ENCODE peak calls at places on chromosomes 5 and 9, in eight cellular contexts. F, U, O, L, R, K, W and M are unnamed samples.

GRCh38 chr5:43042176-43042625 is 2.1 kb upstream of the ANXA2R start:
- DNase-seq in F (peak; percentile 79), U (peak; percentile 43), O (no peak), L (peak; percentile 47), R (peak; percentile 35), K (peak; percentile 68), W (no peak), M (peak; percentile 98)

GRCh38 chr5:142009886-142010285 is 2.9 kb downstream of the GNPDA1 start:
- DNase-seq in F (peak; percentile 13), U (no peak), O (no peak), L (no peak), R (no peak), K (no peak), W (no peak), M (no peak)

GRCh38 chr5:95884021-95884333 is 61.5 kb upstream of the GLRX start:
- DNase-seq in F (no peak), U (no peak), O (no peak), L (no peak), R (no peak), K (no peak), W (no peak), M (peak; percentile 75)

GRCh38 chr5:123881791-123882244 is 369.8 kb downstream of the CSNK1G3 start:
- DNase-seq in F (no peak), U (no peak), O (no peak), L (no peak), R (no peak), K (peak; percentile 13), W (peak; percentile 90), M (no peak)

GRCh38 chr9:7145361-7146069 is 387.7 kb downstream of the KDM4C start:
- DNase-seq in F (no peak), U (no peak), O (no peak), L (no peak), R (no peak), K (no peak), W (no peak), M (no peak)

GRCh38 chr5:143771229-143772001 is 40.5 kb upstream of the HMHB1 start:
- DNase-seq in F (no peak), U (no peak), O (no peak), L (no peak), R (no peak), K (no peak), W (no peak), M (no peak)

GRCh38 chr9:115211413-115212204 is 93.7 kb upstream of the TNC start:
- DNase-seq in F (no peak), U (no peak), O (peak; percentile 68), L (no peak), R (no peak), K (no peak), W (no peak), M (no peak)

GRCh38 chr9:116101516-116101915 is 52.1 kb upstream of the PAPPA start:
- DNase-seq in F (no peak), U (no peak), O (no peak), L (no peak), R (peak; percentile 8), K (no peak), W (no peak), M (no peak)

GRCh38 chr9:16367605-16368424 is 502.7 kb downstream of the BNC2 start:
- DNase-seq in F (no peak), U (no peak), O (no peak), L (no peak), R (no peak), K (no peak), W (no peak), M (no peak)

GRCh38 chr5:139263431-139263975 is 30.0 kb upstream of the MATR3 start:
- DNase-seq in F (no peak), U (no peak), O (no peak), L (no peak), R (no peak), K (no peak), W (no peak), M (no peak)

GRCh38 chr9:98381311-98382103 is 126.1 kb upstream of the TBC1D2 start:
- DNase-seq in F (no peak), U (no peak), O (no peak), L (no peak), R (no peak), K (no peak), W (no peak), M (no peak)

GRCh38 chr5:103216137-103216536 is 42.4 kb upstream of the MACIR start:
- DNase-seq in F (no peak), U (no peak), O (no peak), L (no peak), R (no peak), K (no peak), W (peak; percentile 59), M (no peak)

GRCh38 chr5:156042726-156043125 is 284.2 kb upstream of the SGCD start:
- DNase-seq in F (no peak), U (no peak), O (no peak), L (no peak), R (no peak), K (no peak), W (no peak), M (no peak)

GRCh38 chr5:1016036-1016435 is 7.4 kb downstream of the NKD2 start:
- DNase-seq in F (no peak), U (no peak), O (no peak), L (no peak), R (no peak), K (no peak), W (no peak), M (no peak)

GRCh38 chr9:98726735-98727134 is 18.0 kb upstream of the GABBR2 start:
- DNase-seq in F (no peak), U (no peak), O (no peak), L (no peak), R (no peak), K (no peak), W (no peak), M (peak; percentile 73)

GRCh38 chr5:157602505-157602904 is 26.9 kb upstream of the ADAM19 start:
- DNase-seq in F (no peak), U (no peak), O (no peak), L (no peak), R (no peak), K (no peak), W (peak; percentile 24), M (peak; percentile 12)

GRCh38 chr5:168743617-168744016 is 164.4 kb upstream of the PANK3 start:
- DNase-seq in F (no peak), U (no peak), O (no peak), L (no peak), R (no peak), K (no peak), W (no peak), M (no peak)

GRCh38 chr9:515665-516064 is 301.0 kb downstream of the DOCK8 start:
- DNase-seq in F (no peak), U (no peak), O (no peak), L (no peak), R (no peak), K (no peak), W (no peak), M (no peak)

GRCh38 chr9:102514541-102514940 is 480.6 kb upstream of the CYLC2 start:
- DNase-seq in F (no peak), U (no peak), O (no peak), L (no peak), R (no peak), K (no peak), W (no peak), M (no peak)

GRCh38 chr5:2736872-2737271 is 14.6 kb downstream of the IRX2 start:
- DNase-seq in F (peak; percentile 17), U (no peak), O (no peak), L (no peak), R (no peak), K (no peak), W (no peak), M (no peak)

GRCh38 chr5:137340899-137341298 is 158.2 kb downstream of the SPOCK1 start:
- DNase-seq in F (no peak), U (no peak), O (no peak), L (no peak), R (no peak), K (no peak), W (no peak), M (no peak)

GRCh38 chr5:124583469-124584350 is 162.7 kb downstream of the ZNF608 start:
- DNase-seq in F (no peak), U (peak; percentile 40), O (peak; percentile 89), L (peak; percentile 65), R (peak; percentile 56), K (no peak), W (peak; percentile 62), M (peak; percentile 18)

GRCh38 chr5:134125195-134126015 is 10.9 kb downstream of the TCF7 start:
- DNase-seq in F (no peak), U (peak; percentile 60), O (no peak), L (no peak), R (no peak), K (peak; percentile 82), W (peak; percentile 51), M (no peak)

GRCh38 chr9:94085062-94085639 is 887 bp downstream of the PTPDC1 start:
- DNase-seq in F (peak; percentile 53), U (peak; percentile 82), O (no peak), L (peak; percentile 59), R (no peak), K (no peak), W (no peak), M (no peak)
- TF ChIP-seq MAX in F (no peak), U (peak; percentile 72), O (no peak), L (no peak), R (no peak), K (no peak), W (no peak), M (no peak)

GRCh38 chr5:4250254-4250653 is 654.6 kb downstream of the IRX1 start:
- DNase-seq in F (no peak), U (no peak), O (no peak), L (no peak), R (no peak), K (no peak), W (no peak), M (no peak)
- TF ChIP-seq MAX in F (no peak), U (no peak), O (no peak), L (no peak), R (no peak), K (no peak), W (no peak), M (no peak)

GRCh38 chr5:73528248-73528647 is 30.0 kb downstream of the BTF3 start:
- DNase-seq in F (no peak), U (no peak), O (no peak), L (no peak), R (no peak), K (no peak), W (no peak), M (no peak)
- TF ChIP-seq MAX in F (no peak), U (no peak), O (no peak), L (no peak), R (no peak), K (no peak), W (no peak), M (no peak)

DNA sequence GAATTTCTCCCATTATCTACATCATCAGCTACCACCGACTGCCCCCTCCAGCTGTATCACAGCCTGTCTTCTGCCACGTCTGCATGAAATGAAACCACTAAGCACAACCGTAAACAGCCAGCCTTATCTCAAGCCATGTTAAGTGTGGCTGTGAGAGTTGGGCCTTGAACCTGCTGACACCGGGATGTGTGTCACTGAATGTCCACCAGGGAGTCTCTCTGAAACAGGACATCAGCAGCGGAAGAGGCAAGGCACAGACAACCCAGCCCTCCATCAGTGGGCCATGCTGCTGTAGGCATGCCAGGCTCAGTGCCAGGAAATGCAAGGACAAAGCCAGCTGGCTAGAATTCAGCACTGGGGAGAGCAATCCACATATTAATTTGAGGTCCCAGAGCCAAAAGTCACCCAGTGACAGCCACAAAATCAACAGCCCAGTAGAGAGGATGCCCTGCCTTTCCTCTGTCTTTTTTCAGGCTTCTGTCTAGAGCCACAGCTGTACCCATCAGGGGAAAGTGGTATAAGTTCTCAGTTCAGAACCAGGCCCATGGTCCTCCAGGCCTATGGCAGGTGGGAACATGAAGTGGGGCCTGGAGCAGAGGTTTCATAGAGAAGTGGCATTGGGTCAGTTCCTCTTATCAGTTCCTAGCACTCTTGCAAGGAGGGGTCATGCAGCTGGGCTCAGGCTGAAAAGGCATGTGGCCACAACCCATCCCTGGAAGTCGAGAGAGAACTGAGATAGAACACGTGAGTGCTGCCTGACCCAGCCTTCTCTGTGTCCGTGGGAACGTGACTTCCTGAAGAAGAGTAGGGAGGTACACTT is 199.5 kb downstream of the ESM1 start:
- DNase-seq in F (no peak), U (no peak), O (peak; percentile 45), L (no peak), R (no peak), K (peak; percentile 29), W (peak; percentile 77), M (no peak)
- TF ChIP-seq MAX in F (no peak), U (no peak), O (no peak), L (no peak), R (no peak), K (no peak), W (no peak), M (no peak)